ENCODE peak calls at places on chromosomes 16 and 17, in nine cellular contexts. K is HCT116, Y is neural progenitor cell, M is SK-N-SH, F is GM23338, V is GM23248, N is hepatocyte, E is OCI-LY7, X is MM.1S. C is an unnamed sample.
A peak's percentile ranks its signal among the peaks of the same experiment; 100 is the strongest.

GRCh38 chr16:65922923-65923322 is 443.6 kb upstream of the CDH5 start:
- DNase-seq in K (no peak), Y (no peak), M (no peak), F (no peak), V (no peak), N (no peak), E (no peak), X (no peak), C (no peak)

GRCh38 chr16:23452221-23452571 is 793 bp downstream of the COG7 start:
- DNase-seq in K (no peak), Y (peak; percentile 2), M (no peak), F (peak; percentile 11), V (no peak), N (no peak), E (no peak), X (no peak), C (no peak)

GRCh38 chr17:6496116-6496481 is 51.8 kb downstream of the PIMREG start:
- DNase-seq in K (no peak), Y (peak; percentile 63), M (no peak), F (peak; percentile 91), V (no peak), N (no peak), E (peak; percentile 77), X (peak; percentile 67), C (no peak)

GRCh38 chr17:57408064-57408811 is 151.9 kb downstream of the MSI2 start:
- DNase-seq in K (no peak), Y (peak; percentile 68), M (no peak), F (peak; percentile 64), V (no peak), N (peak; percentile 61), E (peak; percentile 59), X (no peak), C (peak; percentile 76)

GRCh38 chr16:73124097-73124652 is 76.2 kb upstream of the ZFHX3 start:
- DNase-seq in K (no peak), Y (no peak), M (no peak), F (no peak), V (peak; percentile 20), N (no peak), E (no peak), X (no peak), C (no peak)

GRCh38 chr16:30368122-30368791 is 2.0 kb downstream of the TBC1D10B start:
- DNase-seq in K (no peak), Y (no peak), M (no peak), F (no peak), V (peak; percentile 87), N (peak; percentile 71), E (no peak), X (no peak), C (peak; percentile 51)

GRCh38 chr16:814974-815373 is 14.4 kb upstream of the GNG13 start:
- DNase-seq in K (no peak), Y (no peak), M (no peak), F (no peak), V (peak; percentile 76), N (no peak), E (no peak), X (no peak), C (no peak)

GRCh38 chr17:56707312-56708219 is 114.1 kb downstream of the NOG start:
- DNase-seq in K (no peak), Y (peak; percentile 63), M (no peak), F (peak; percentile 65), V (no peak), N (peak; percentile 60), E (no peak), X (no peak), C (no peak)

GRCh38 chr17:181213-182163 is at the start of gene DOC2B:
- DNase-seq in K (peak; percentile 40), Y (peak; percentile 83), M (peak; percentile 93), F (peak; percentile 74), V (peak; percentile 76), N (peak; percentile 79), E (no peak), X (no peak), C (peak; percentile 8)

GRCh38 chr17:40432864-40433528 is 10.3 kb upstream of the IGFBP4 start:
- DNase-seq in K (no peak), Y (no peak), M (peak; percentile 69), F (no peak), V (peak; percentile 81), N (peak; percentile 60), E (no peak), X (no peak), C (no peak)

GRCh38 chr16:83137326-83137770 is 510.6 kb downstream of the CDH13 start:
- DNase-seq in K (no peak), Y (peak; percentile 63), M (no peak), F (no peak), V (peak; percentile 79), N (peak; percentile 36), E (peak; percentile 93), X (peak; percentile 75), C (peak; percentile 58)

GRCh38 chr17:44589316-44590071 is 32.2 kb downstream of the FZD2 start:
- DNase-seq in K (no peak), Y (no peak), M (peak; percentile 41), F (no peak), V (peak; percentile 71), N (no peak), E (no peak), X (no peak), C (no peak)

GRCh38 chr16:89656435-89657121 is 930 bp downstream of the CHMP1A start:
- DNase-seq in K (no peak), Y (peak; percentile 41), M (no peak), F (no peak), V (no peak), N (no peak), E (no peak), X (no peak), C (no peak)

GRCh38 chr16:70418274-70418992 is 20.5 kb downstream of the ST3GAL2 start:
- DNase-seq in K (no peak), Y (no peak), M (no peak), F (no peak), V (no peak), N (no peak), E (peak; percentile 39), X (no peak), C (no peak)

GRCh38 chr16:85398688-85399582 is 214.2 kb upstream of the GSE1 start:
- DNase-seq in K (no peak), Y (no peak), M (no peak), F (no peak), V (no peak), N (no peak), E (no peak), X (no peak), C (no peak)

GRCh38 chr16:85401370-85401916 is 211.7 kb upstream of the GSE1 start:
- DNase-seq in K (no peak), Y (no peak), M (no peak), F (no peak), V (no peak), N (no peak), E (no peak), X (no peak), C (no peak)

GRCh38 chr16:85400305-85401205 is 212.6 kb upstream of the GSE1 start:
- DNase-seq in K (no peak), Y (no peak), M (no peak), F (no peak), V (no peak), N (no peak), E (no peak), X (no peak), C (no peak)

GRCh38 chr16:85398050-85398451 is 215.1 kb upstream of the GSE1 start:
- DNase-seq in K (no peak), Y (no peak), M (no peak), F (no peak), V (no peak), N (no peak), E (no peak), X (no peak), C (no peak)

GRCh38 chr16:85399583-85400284 is 213.4 kb upstream of the GSE1 start:
- DNase-seq in K (no peak), Y (no peak), M (no peak), F (no peak), V (no peak), N (no peak), E (no peak), X (no peak), C (no peak)
- TF ChIP-seq EZH2phosphoT487 in K (no peak), Y (no peak), M (no peak), F (no peak), V (no peak), N (no peak), E (no peak), X (no peak), C (no peak)

GRCh38 chr17:80252871-80253270 is 7.8 kb upstream of the RNF213 start:
- DNase-seq in K (peak; percentile 46), Y (peak; percentile 70), M (peak; percentile 89), F (peak; percentile 85), V (peak; percentile 19), N (no peak), E (peak; percentile 84), X (peak; percentile 63), C (peak; percentile 83)
- TF ChIP-seq EZH2phosphoT487 in K (no peak), Y (no peak), M (no peak), F (no peak), V (no peak), N (no peak), E (no peak), X (no peak), C (no peak)

DNA sequence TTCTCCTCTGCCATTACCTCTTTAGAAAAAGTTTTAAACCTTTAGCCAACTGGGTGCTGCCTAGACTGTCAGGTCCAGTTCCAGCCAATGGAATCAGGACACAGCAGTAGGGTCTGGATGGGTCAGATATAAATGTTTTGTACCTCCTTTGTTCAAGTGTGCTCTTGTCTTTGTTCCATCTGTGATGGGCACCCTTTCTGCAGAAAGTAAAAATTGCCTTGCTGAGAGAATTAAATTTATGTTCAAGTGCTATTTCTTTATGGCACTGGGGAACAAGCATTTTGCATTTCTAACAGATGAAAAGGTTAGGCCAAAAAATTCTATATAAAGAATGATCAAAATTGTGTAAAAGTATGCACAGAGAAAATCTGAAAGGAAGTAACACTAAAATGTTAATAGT is 5.2 kb upstream of the HP start:
- DNase-seq in K (no peak), Y (no peak), M (no peak), F (no peak), V (no peak), N (no peak), E (no peak), X (no peak), C (no peak)
- TF ChIP-seq EZH2phosphoT487 in K (no peak), Y (no peak), M (no peak), F (no peak), V (no peak), N (no peak), E (no peak), X (no peak), C (no peak)

GRCh38 chr16:49484936-49485335 is 111.3 kb downstream of the C16orf78 start:
- DNase-seq in K (no peak), Y (no peak), M (no peak), F (no peak), V (no peak), N (no peak), E (no peak), X (no peak), C (no peak)

GRCh38 chr16:49485663-49486062 is 112.1 kb downstream of the C16orf78 start:
- DNase-seq in K (no peak), Y (no peak), M (no peak), F (no peak), V (no peak), N (no peak), E (no peak), X (no peak), C (no peak)

GRCh38 chr16:49483651-49484451 is 110.2 kb downstream of the C16orf78 start:
- DNase-seq in K (no peak), Y (no peak), M (no peak), F (peak; percentile 19), V (no peak), N (no peak), E (peak; percentile 53), X (no peak), C (no peak)

GRCh38 chr16:49483251-49483650 is 109.6 kb downstream of the C16orf78 start:
- DNase-seq in K (no peak), Y (no peak), M (no peak), F (no peak), V (no peak), N (no peak), E (no peak), X (no peak), C (no peak)

GRCh38 chr16:49484454-49484853 is 110.8 kb downstream of the C16orf78 start:
- DNase-seq in K (no peak), Y (peak; percentile 86), M (peak; percentile 95), F (peak; percentile 87), V (peak; percentile 36), N (peak; percentile 72), E (peak; percentile 81), X (peak; percentile 71), C (no peak)
- TF ChIP-seq EZH2phosphoT487 in K (no peak), Y (no peak), M (no peak), F (no peak), V (no peak), N (no peak), E (no peak), X (no peak), C (no peak)